ENCODE peak calls at places on chromosomes 4 and X, in four cellular contexts. One of them, this sample, is unnamed.

GRCh38 chr4:65508169-65508568 is 162.1 kb downstream of the EPHA5 start:
- DNase-seq in K562: no peak
- DNase-seq in GM12878: no peak
- DNase-seq in HL-60: no peak
- DNase-seq in this sample: no peak

GRCh38 chrX:123728554-123728953 is 4.3 kb downstream of the THOC2 start:
- DNase-seq in K562: no peak
- DNase-seq in GM12878: no peak
- DNase-seq in HL-60: no peak
- DNase-seq in this sample: no peak

GRCh38 chrX:48467331-48467761 is 2.7 kb downstream of the SLC38A5 start:
- DNase-seq in K562: peak; percentile 76
- DNase-seq in GM12878: no peak
- DNase-seq in HL-60: no peak
- DNase-seq in this sample: no peak

GRCh38 chr4:33425916-33426315 is 2705.7 kb downstream of the PCDH7 start:
- DNase-seq in K562: no peak
- DNase-seq in GM12878: no peak
- DNase-seq in HL-60: no peak
- DNase-seq in this sample: no peak

GRCh38 chr4:124640037-124640730 is 72.3 kb downstream of the ANKRD50 start:
- DNase-seq in K562: no peak
- DNase-seq in GM12878: no peak
- DNase-seq in HL-60: no peak
- DNase-seq in this sample: no peak

GRCh38 chr4:15368906-15369305 is 58.9 kb upstream of the C1QTNF7 start:
- DNase-seq in K562: no peak
- DNase-seq in GM12878: no peak
- DNase-seq in HL-60: no peak
- DNase-seq in this sample: no peak

GRCh38 chr4:2932561-2932950 is 30.6 kb downstream of the NOP14 start:
- DNase-seq in K562: no peak
- DNase-seq in GM12878: no peak
- DNase-seq in HL-60: peak; percentile 62
- DNase-seq in this sample: no peak

GRCh38 chr4:1038948-1039492 is 27.6 kb downstream of the FGFRL1 start:
- DNase-seq in K562: no peak
- DNase-seq in GM12878: no peak
- DNase-seq in HL-60: no peak
- DNase-seq in this sample: no peak

GRCh38 chr4:145388043-145388442 is 93.6 kb upstream of the SMAD1 start:
- DNase-seq in K562: no peak
- DNase-seq in GM12878: no peak
- DNase-seq in HL-60: no peak
- DNase-seq in this sample: no peak

GRCh38 chrX:153443476-153444332 is 2.2 kb downstream of the TREX2 start:
- DNase-seq in K562: no peak
- DNase-seq in GM12878: no peak
- DNase-seq in HL-60: no peak
- DNase-seq in this sample: no peak

GRCh38 chr4:85734446-85734845 is 259.5 kb downstream of the ARHGAP24 start:
- DNase-seq in K562: no peak
- DNase-seq in GM12878: no peak
- DNase-seq in HL-60: no peak
- DNase-seq in this sample: no peak

GRCh38 chr4:18021470-18021719 is 160 bp downstream of the LCORL start:
- DNase-seq in K562: no peak
- DNase-seq in GM12878: no peak
- DNase-seq in HL-60: no peak
- DNase-seq in this sample: no peak
- TF ChIP-seq POLR2AphosphoS5 in K562: no peak
- TF ChIP-seq POLR2AphosphoS5 in GM12878: no peak
- TF ChIP-seq POLR2AphosphoS5 in HL-60: no peak
- TF ChIP-seq POLR2AphosphoS5 in this sample: no peak

GRCh38 chr4:123449362-123449761 is 52.8 kb downstream of the SPRY1 start:
- DNase-seq in K562: no peak
- DNase-seq in GM12878: no peak
- DNase-seq in HL-60: no peak
- DNase-seq in this sample: no peak

GRCh38 chr4:123450393-123450792 is 53.8 kb downstream of the SPRY1 start:
- DNase-seq in K562: no peak
- DNase-seq in GM12878: no peak
- DNase-seq in HL-60: no peak
- DNase-seq in this sample: no peak

GRCh38 chr4:123446791-123447474 is 50.3 kb downstream of the SPRY1 start:
- DNase-seq in K562: no peak
- DNase-seq in GM12878: no peak
- DNase-seq in HL-60: no peak
- DNase-seq in this sample: no peak

GRCh38 chr4:123452585-123452984 is 56.0 kb downstream of the SPRY1 start:
- DNase-seq in K562: no peak
- DNase-seq in GM12878: no peak
- DNase-seq in HL-60: peak; percentile 87
- DNase-seq in this sample: no peak

GRCh38 chr4:123449780-123450179 is 53.2 kb downstream of the SPRY1 start:
- DNase-seq in K562: no peak
- DNase-seq in GM12878: peak; percentile 51
- DNase-seq in HL-60: no peak
- DNase-seq in this sample: no peak
- TF ChIP-seq SPI1 in K562: no peak
- TF ChIP-seq SPI1 in GM12878: peak; percentile 88
- TF ChIP-seq SPI1 in HL-60: peak; percentile 53
- TF ChIP-seq SPI1 in this sample: peak; percentile 80

GRCh38 chrX:9905288-9905687 is 61.9 kb upstream of the CLDN34 start:
- DNase-seq in K562: no peak
- DNase-seq in GM12878: no peak
- DNase-seq in HL-60: no peak
- DNase-seq in this sample: no peak

GRCh38 chrX:9899640-9900075 is 67.5 kb upstream of the CLDN34 start:
- DNase-seq in K562: no peak
- DNase-seq in GM12878: no peak
- DNase-seq in HL-60: no peak
- DNase-seq in this sample: no peak

GRCh38 chrX:9906919-9907318 is 60.2 kb upstream of the CLDN34 start:
- DNase-seq in K562: no peak
- DNase-seq in GM12878: no peak
- DNase-seq in HL-60: no peak
- DNase-seq in this sample: no peak

GRCh38 chrX:9905721-9906120 is 61.4 kb upstream of the CLDN34 start:
- DNase-seq in K562: no peak
- DNase-seq in GM12878: no peak
- DNase-seq in HL-60: no peak
- DNase-seq in this sample: no peak

GRCh38 chrX:9902651-9903050 is 64.5 kb upstream of the CLDN34 start:
- DNase-seq in K562: no peak
- DNase-seq in GM12878: no peak
- DNase-seq in HL-60: no peak
- DNase-seq in this sample: no peak
- TF ChIP-seq POLR2AphosphoS5 in K562: no peak
- TF ChIP-seq POLR2AphosphoS5 in GM12878: no peak
- TF ChIP-seq POLR2AphosphoS5 in HL-60: no peak
- TF ChIP-seq POLR2AphosphoS5 in this sample: no peak

GRCh38 chr4:110787781-110788180 is 164.9 kb upstream of the PITX2 start:
- DNase-seq in K562: no peak
- DNase-seq in GM12878: no peak
- DNase-seq in HL-60: no peak
- DNase-seq in this sample: no peak
- TF ChIP-seq SPI1 in K562: no peak
- TF ChIP-seq SPI1 in GM12878: no peak
- TF ChIP-seq SPI1 in HL-60: no peak
- TF ChIP-seq SPI1 in this sample: no peak

This sample was measured in GM12891.